ENCODE peak calls at places on chromosomes 7 and 10, in ten cellular contexts. H is AG04450, J is epithelial cell of esophagus, F is cardiac muscle cell, N is endothelial cell of umbilical vein, C is tibial nerve, Q is fibroblast of pulmonary artery, E is tibial artery, A is cardiac fibroblast, S is body of pancreas. L is an unnamed sample.

GRCh38 chr10:111078505-111079185 is 1.8 kb downstream of the ADRA2A start:
- DNase-seq in E (no peak), C (no peak), J (no peak), S (no peak), H (no peak), A (no peak), N (no peak), Q (no peak), F (no peak), L (no peak)

GRCh38 chr7:122867471-122867980 is 18.7 kb downstream of the CADPS2 start:
- DNase-seq in H (no peak), S (no peak), E (no peak), Q (no peak), N (no peak), A (no peak), F (no peak), J (no peak), C (no peak), L (no peak)

GRCh38 chr10:1301138-1301537 is 245.0 kb downstream of the WDR37 start:
- DNase-seq in C (no peak), F (no peak), J (no peak), E (no peak), N (no peak), Q (no peak), H (no peak), A (no peak), S (no peak), L (no peak)

GRCh38 chr7:91396-92158 is 100.8 kb upstream of the FAM20C start:
- DNase-seq in A (no peak), J (no peak), H (no peak), Q (no peak), N (no peak), E (no peak), C (no peak), S (no peak), F (no peak), L (no peak)

GRCh38 chr10:1762066-1762465 is 24.7 kb upstream of the ADARB2 start:
- DNase-seq in F (no peak), N (no peak), H (no peak), J (no peak), Q (no peak), S (no peak), E (no peak), C (no peak), A (no peak), L (no peak)

GRCh38 chr7:159088016-159088865 is 56.4 kb downstream of the VIPR2 start:
- DNase-seq in H (no peak), F (no peak), J (no peak), N (no peak), A (no peak), S (no peak), C (no peak), Q (no peak), E (no peak), L (peak)

GRCh38 chr7:50477640-50478039 is 27.5 kb upstream of the FIGNL1 start:
- DNase-seq in S (no peak), J (no peak), H (no peak), C (no peak), F (no peak), Q (no peak), N (no peak), E (no peak), A (no peak), L (no peak)

GRCh38 chr10:30701471-30702173 is 72.1 kb upstream of the LYZL2 start:
- DNase-seq in E (no peak), S (peak), J (peak), Q (peak), C (no peak), A (peak), F (peak), N (no peak), H (no peak), L (no peak)

GRCh38 chr10:16866861-16867260 is 49.6 kb upstream of the RSU1 start:
- DNase-seq in C (no peak), F (no peak), N (no peak), H (no peak), S (no peak), A (no peak), E (no peak), J (no peak), Q (no peak), L (no peak)

GRCh38 chr10:22637491-22637890 is 76.9 kb downstream of the PIP4K2A start:
- DNase-seq in E (no peak), J (no peak), Q (no peak), H (no peak), A (no peak), F (no peak), C (no peak), S (no peak), N (no peak), L (no peak)

GRCh38 chr7:42137941-42138340 is 99.1 kb downstream of the GLI3 start:
- DNase-seq in H (no peak), N (peak), A (peak), Q (no peak), F (no peak), E (no peak), J (peak), S (no peak), C (no peak), L (no peak)

GRCh38 chr10:88108115-88108610 is 244.7 kb downstream of the PTEN start:
- DNase-seq in E (no peak), C (no peak), H (no peak), S (no peak), N (no peak), Q (no peak), A (no peak), F (no peak), J (peak), L (no peak)

GRCh38 chr10:59586407-59586891 is 123.2 kb downstream of the SLC16A9 start:
- DNase-seq in S (no peak), F (no peak), C (no peak), J (no peak), N (no peak), Q (no peak), A (no peak), E (no peak), H (no peak), L (no peak)

GRCh38 chr7:116258734-116259133 is 48.4 kb downstream of the TES start:
- DNase-seq in A (peak), N (peak), C (no peak), S (peak), E (no peak), H (no peak), J (peak), F (peak), Q (peak), L (no peak)

GRCh38 chr7:47456210-47456955 is 125.5 kb downstream of the TNS3 start:
- DNase-seq in A (no peak), F (no peak), H (no peak), Q (no peak), E (peak), J (no peak), C (no peak), S (no peak), N (no peak), L (no peak)

GRCh38 chr7:7554021-7554432 is 12.7 kb upstream of the MIOS start:
- DNase-seq in A (peak), S (no peak), C (no peak), F (peak), N (no peak), J (no peak), H (no peak), Q (peak), E (no peak), L (no peak)

GRCh38 chr7:91183408-91183807 is 80.8 kb upstream of the FZD1 start:
- DNase-seq in S (no peak), F (no peak), A (no peak), N (no peak), E (no peak), Q (no peak), H (no peak), C (no peak), J (peak), L (no peak)

GRCh38 chr7:99006739-99007424 is 128.6 kb downstream of the TRRAP start:
- DNase-seq in Q (no peak), J (no peak), E (peak), F (no peak), N (no peak), S (no peak), H (no peak), C (no peak), A (no peak), L (no peak)

GRCh38 chr10:69279110-69279509 is 814 bp downstream of the HK1 start:
- DNase-seq in C (no peak), S (no peak), E (no peak), F (no peak), H (no peak), N (no peak), A (no peak), Q (no peak), J (no peak), L (no peak)

GRCh38 chr7:134828361-134828760 is 48.9 kb downstream of the CALD1 start:
- DNase-seq in S (no peak), C (no peak), F (peak), N (no peak), Q (peak), J (no peak), E (no peak), A (peak), H (no peak), L (no peak)

GRCh38 chr7:128010392-128011078 is 20.7 kb downstream of the LRRC4 start:
- DNase-seq in J (no peak), N (no peak), S (no peak), C (no peak), H (no peak), A (no peak), E (no peak), F (no peak), Q (no peak), L (no peak)

GRCh38 chr7:116522247-116522646 is 2.6 kb upstream of the CAV1 start:
- DNase-seq in J (peak), F (peak), H (no peak), N (peak), C (no peak), A (peak), S (no peak), E (no peak), Q (peak), L (no peak)

GRCh38 chr10:49652416-49653385 is 26.8 kb upstream of the C10orf53 start:
- DNase-seq in E (no peak), S (no peak), J (no peak), N (no peak), F (no peak), A (no peak), C (no peak), H (no peak), Q (no peak), L (no peak)

GRCh38 chr10:76301950-76302349 is 870.5 kb downstream of the LRMDA start:
- DNase-seq in A (peak), N (no peak), J (peak), Q (no peak), F (no peak), C (no peak), H (no peak), S (no peak), E (no peak), L (no peak)

GRCh38 chr10:3163879-3164278 is 8.7 kb downstream of the PITRM1 start:
- DNase-seq in C (no peak), A (no peak), Q (no peak), S (no peak), J (no peak), E (no peak), N (no peak), H (no peak), F (no peak), L (no peak)

GRCh38 chr10:18647945-18648344 is 3.4 kb downstream of the NSUN6 start:
- DNase-seq in J (no peak), H (no peak), F (no peak), E (no peak), Q (no peak), A (no peak), S (no peak), C (no peak), N (no peak), L (no peak)

GRCh38 chr10:127064474-127064873 is 131.9 kb downstream of the INSYN2A start:
- DNase-seq in H (no peak), E (no peak), Q (no peak), N (no peak), C (no peak), S (no peak), A (no peak), F (no peak), J (no peak), L (no peak)

GRCh38 chr7:155208681-155209477 is 88.8 kb upstream of the INSIG1 start:
- DNase-seq in S (no peak), A (peak), J (no peak), H (no peak), F (peak), Q (peak), N (peak), E (peak), C (no peak), L (no peak)

GRCh38 chr10:86258488-86258887 is 108.1 kb downstream of the GRID1 start:
- DNase-seq in H (no peak), J (no peak), C (no peak), A (peak), Q (peak), N (no peak), F (no peak), S (no peak), E (no peak), L (no peak)

GRCh38 chr7:133912916-133913697 is 214.0 kb upstream of the LRGUK start:
- DNase-seq in S (no peak), A (peak), C (no peak), J (peak), Q (peak), F (no peak), E (no peak), N (peak), H (no peak), L (no peak)

DNA sequence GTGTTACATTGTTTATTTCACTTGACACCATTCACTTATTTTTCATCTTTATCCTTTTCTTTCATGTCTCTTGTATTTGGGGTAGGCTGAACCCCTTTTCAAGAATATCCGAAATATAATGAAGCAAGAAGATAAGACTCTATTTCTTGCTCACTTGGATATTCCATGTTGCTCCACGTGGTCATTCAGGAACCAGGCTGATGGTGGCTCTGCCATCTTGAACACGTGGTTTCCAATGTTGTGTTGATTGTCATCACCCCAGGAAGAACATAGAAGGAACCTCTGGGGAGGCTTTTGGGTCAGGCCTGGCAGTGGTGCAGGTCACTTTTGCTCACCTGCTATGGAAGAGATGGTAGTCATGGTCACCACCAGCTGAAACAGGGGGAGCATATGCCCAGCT is 9.3 kb upstream of the GALNTL5 start:
- DNase-seq in Q (no peak), N (no peak), J (no peak), H (no peak), C (no peak), F (no peak), S (no peak), A (no peak), E (no peak), L (no peak)
- H3K4me3 ChIP-seq in Q (no peak), N (no peak), J (no peak), H (no peak), C (no peak), F (no peak), S (no peak), A (no peak), E (no peak), L (no peak)

GRCh38 chr10:84845628-84846261 is 517.4 kb downstream of the CCSER2 start:
- DNase-seq in H (no peak), C (no peak), A (no peak), N (no peak), E (no peak), J (peak), F (no peak), S (peak), Q (no peak), L (no peak)
- TF ChIP-seq CTCF in H (no peak), C (no peak), A (no peak), N (no peak), E (no peak), J (peak), F (no peak), S (peak), Q (no peak), L (peak)

GRCh38 chr7:150371131-150371995 is 2.7 kb downstream of the REPIN1 start:
- DNase-seq in C (no peak), F (no peak), Q (no peak), H (no peak), E (no peak), S (no peak), N (no peak), A (no peak), J (no peak), L (no peak)
- H3K4me3 ChIP-seq in C (no peak), F (no peak), Q (no peak), H (no peak), E (no peak), S (no peak), N (no peak), A (no peak), J (no peak), L (no peak)

GRCh38 chr7:100407285-100408180 is 21.0 kb downstream of the ZCWPW1 start:
- DNase-seq in A (peak), E (no peak), Q (peak), H (peak), S (peak), C (no peak), J (peak), N (peak), F (peak), L (no peak)
- TF ChIP-seq CTCF in A (peak), E (peak), Q (peak), H (peak), S (peak), C (peak), J (peak), N (peak), F (peak), L (peak)

DNA sequence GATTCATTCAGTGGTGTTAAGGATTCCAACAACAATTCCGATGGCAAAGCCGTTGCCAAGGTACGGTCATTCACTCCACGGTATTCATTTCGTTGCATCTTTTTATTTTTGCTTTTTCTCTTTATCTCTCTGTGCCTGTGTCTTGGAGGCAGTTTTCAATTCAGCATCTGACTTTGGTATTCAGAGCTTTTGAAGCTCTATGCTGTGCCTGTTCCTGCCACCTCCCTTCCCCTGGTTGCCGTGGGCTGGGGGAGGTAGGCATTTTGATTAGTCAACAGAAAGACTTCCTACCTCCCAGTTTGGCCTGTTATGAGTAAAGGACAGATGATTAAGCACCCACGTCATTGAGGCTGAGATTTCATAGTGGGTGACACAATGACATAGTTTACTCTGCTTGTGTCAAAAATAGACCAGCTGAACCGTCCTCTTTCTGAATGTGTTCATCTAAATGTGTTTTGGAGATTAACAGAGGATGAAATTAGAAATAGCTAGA is 149.5 kb downstream of the ARID5B start:
- DNase-seq in Q (peak), S (peak), C (no peak), E (peak), J (peak), H (peak), N (peak), F (peak), A (peak), L (no peak)
- H3K4me3 ChIP-seq in Q (peak), S (no peak), C (peak), E (peak), J (no peak), H (peak), N (peak), F (no peak), A (peak), L (peak)

GRCh38 chr7:40482794-40483374 is 348.1 kb downstream of the SUGCT start:
- DNase-seq in Q (peak), S (no peak), H (no peak), A (no peak), J (no peak), N (no peak), E (no peak), F (peak), C (no peak), L (no peak)

DNA sequence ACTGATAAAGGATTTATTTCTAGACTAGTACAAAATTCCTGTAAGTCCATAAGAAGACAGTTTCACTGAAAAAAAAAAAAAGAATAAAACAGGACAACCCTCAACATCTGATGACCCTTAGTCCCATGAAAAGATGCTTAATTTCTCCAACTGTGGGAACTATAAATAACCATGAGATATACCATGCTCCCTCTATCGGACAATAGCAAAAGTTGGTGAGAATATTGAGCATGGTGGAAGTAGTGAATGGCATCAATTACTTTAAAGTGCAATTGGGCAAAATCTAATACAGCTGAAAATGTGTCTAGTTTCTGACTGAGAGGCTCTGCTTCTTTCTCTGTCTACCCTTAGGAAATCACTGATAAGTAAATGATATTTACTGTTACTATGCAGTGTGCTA is 348.8 kb downstream of the SUGCT start:
- DNase-seq in C (no peak), A (peak), F (peak), H (no peak), N (no peak), E (no peak), Q (no peak), J (no peak), S (no peak), L (no peak)
- TF ChIP-seq CTCF in C (no peak), A (peak), F (peak), H (peak), N (no peak), E (peak), Q (peak), J (no peak), S (no peak), L (peak)

DNA sequence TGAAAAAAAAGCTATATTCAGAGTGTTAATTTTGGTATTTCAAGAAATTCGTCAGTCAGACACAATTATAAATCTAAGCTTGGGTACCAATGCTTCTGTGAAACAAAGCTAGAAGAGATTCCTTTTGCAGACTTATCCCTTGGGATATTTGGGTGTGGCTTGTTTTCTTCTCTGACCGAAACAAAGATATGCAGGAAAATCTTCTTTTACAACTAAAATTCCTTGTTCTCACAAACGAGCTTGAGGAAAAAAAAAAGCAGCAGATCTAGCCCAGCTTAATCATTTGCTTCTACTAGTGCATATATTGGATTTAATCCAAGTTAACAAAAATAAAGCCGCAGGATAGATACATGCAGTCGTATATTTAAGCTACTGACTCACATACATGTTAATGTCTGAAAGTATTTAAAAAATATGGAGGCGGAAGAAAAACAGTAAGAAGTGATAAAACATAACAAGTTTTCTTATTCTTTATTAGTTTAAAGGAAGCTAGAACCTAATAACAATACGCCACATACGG is 104.2 kb downstream of the PRTFDC1 start:
- DNase-seq in A (peak), N (no peak), S (no peak), F (peak), C (no peak), Q (no peak), H (no peak), J (no peak), E (no peak), L (no peak)
- H3K4me3 ChIP-seq in A (no peak), N (no peak), S (no peak), F (no peak), C (no peak), Q (no peak), H (no peak), J (no peak), E (no peak), L (no peak)

GRCh38 chr10:104650072-104650471 is 9.0 kb downstream of the SORCS3 start:
- DNase-seq in S (no peak), F (no peak), Q (no peak), N (no peak), C (no peak), A (no peak), E (no peak), J (peak), H (no peak), L (no peak)
- TF ChIP-seq CTCF in S (peak), F (no peak), Q (no peak), N (no peak), C (no peak), A (no peak), E (no peak), J (peak), H (peak), L (peak)

L was measured in right lobe of liver.